ENCODE peak calls at places on chromosomes 3 and 15, in seven cellular contexts. K is K562, L is H1, M is HepG2, E is GM12878, T is GM12891, D is SK-N-SH. Y is an unnamed sample.

GRCh38 chr3:111712294-111713180 is 117.4 kb upstream of the ZBED2 start:
- DNase-seq in K (no peak), E (no peak), M (no peak), T (no peak), D (peak), L (no peak), Y (no peak)

GRCh38 chr15:51024735-51025453 is 69.8 kb downstream of the TNFAIP8L3 start:
- DNase-seq in K (no peak), E (no peak), M (no peak), D (no peak), L (no peak), T (no peak), Y (no peak)

GRCh38 chr3:25040739-25041138 is 387.3 kb upstream of the RARB start:
- DNase-seq in K (no peak), T (no peak), D (no peak), E (no peak), L (no peak), M (no peak), Y (no peak)

GRCh38 chr3:52494446-52494845 is 692 bp upstream of the STAB1 start:
- DNase-seq in E (no peak), K (no peak), T (no peak), L (no peak), D (no peak), M (no peak), Y (no peak)

GRCh38 chr15:56805466-56806146 is 72.3 kb upstream of the ZNF280D start:
- DNase-seq in E (no peak), M (no peak), T (no peak), K (no peak), D (no peak), L (no peak), Y (no peak)

GRCh38 chr15:41492597-41493204 is 973 bp upstream of the ITPKA start:
- DNase-seq in K (no peak), E (no peak), D (peak), M (no peak), T (no peak), L (no peak), Y (no peak)

GRCh38 chr15:35470441-35470840 is 75.5 kb downstream of the DPH6 start:
- DNase-seq in K (no peak), T (no peak), L (no peak), M (no peak), E (no peak), D (no peak), Y (no peak)

GRCh38 chr15:88690331-88690730 is 51.5 kb downstream of the ISG20 start:
- DNase-seq in L (no peak), E (no peak), K (no peak), M (no peak), T (no peak), D (no peak), Y (no peak)

GRCh38 chr3:155647196-155647595 is 97.7 kb downstream of the PLCH1 start:
- DNase-seq in T (no peak), E (no peak), K (no peak), L (no peak), D (no peak), M (no peak), Y (no peak)

GRCh38 chr3:146037697-146038096 is 123.3 kb downstream of the PLOD2 start:
- DNase-seq in T (no peak), D (no peak), E (no peak), M (no peak), L (no peak), K (no peak), Y (no peak)

GRCh38 chr3:111963424-111963823 is 15.4 kb upstream of the ABHD10 start:
- DNase-seq in L (no peak), E (no peak), K (no peak), D (no peak), T (no peak), M (no peak), Y (no peak)

GRCh38 chr15:89575656-89576416 is 567 bp downstream of the TICRR start:
- DNase-seq in M (no peak), L (no peak), T (peak), K (no peak), D (no peak), E (no peak), Y (no peak)

GRCh38 chr3:98812851-98813374 is 49.8 kb downstream of the ST3GAL6 start:
- DNase-seq in M (peak), T (peak), E (no peak), L (no peak), K (peak), D (peak), Y (no peak)

GRCh38 chr3:98821072-98821471 is 57.9 kb downstream of the ST3GAL6 start:
- DNase-seq in K (no peak), L (no peak), T (no peak), E (no peak), M (no peak), D (peak), Y (no peak)

GRCh38 chr3:98814799-98815450 is 51.8 kb downstream of the ST3GAL6 start:
- DNase-seq in D (no peak), K (no peak), T (no peak), E (no peak), M (no peak), L (no peak), Y (no peak)

GRCh38 chr3:98817546-98817945 is 54.4 kb downstream of the ST3GAL6 start:
- DNase-seq in T (peak), M (peak), E (no peak), D (peak), L (no peak), K (peak), Y (no peak)
- TF ChIP-seq TAF1 in T (no peak), M (no peak), E (no peak), D (no peak), L (no peak), K (no peak), Y (no peak)

DNA sequence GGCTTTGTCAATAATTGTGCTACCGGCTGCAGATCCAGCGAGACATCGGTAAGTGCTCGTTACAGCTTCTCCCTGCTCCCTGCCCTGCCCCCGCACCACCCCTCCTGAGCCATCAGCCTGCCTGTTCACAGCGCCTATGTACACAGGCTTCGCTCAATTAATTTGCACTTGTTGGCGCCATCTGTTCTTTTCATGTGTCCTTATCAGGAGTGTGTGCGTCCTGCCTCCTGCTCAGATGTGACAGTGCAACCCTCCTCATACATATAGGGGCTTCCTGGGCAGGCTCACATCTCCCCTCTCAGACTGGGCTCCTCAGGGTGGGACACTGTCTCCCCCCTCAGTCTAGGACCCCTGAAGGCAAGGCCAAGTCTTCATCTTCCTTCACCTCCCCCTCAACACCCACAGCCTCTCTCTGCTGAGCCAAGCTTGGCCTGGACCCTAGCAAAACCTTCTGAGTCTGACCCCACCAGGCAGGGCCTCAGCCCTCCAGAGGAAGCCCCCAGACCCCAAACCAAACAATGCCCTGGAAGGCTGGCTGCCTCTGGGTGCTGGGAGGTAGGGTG is 54.9 kb downstream of the CYP11A1 start:
- DNase-seq in D (peak), L (no peak), T (no peak), K (peak), M (no peak), E (no peak), Y (no peak)
- TF ChIP-seq POLR2AphosphoS5 in D (no peak), L (no peak), T (no peak), K (no peak), M (no peak), E (no peak), Y (no peak)

DNA sequence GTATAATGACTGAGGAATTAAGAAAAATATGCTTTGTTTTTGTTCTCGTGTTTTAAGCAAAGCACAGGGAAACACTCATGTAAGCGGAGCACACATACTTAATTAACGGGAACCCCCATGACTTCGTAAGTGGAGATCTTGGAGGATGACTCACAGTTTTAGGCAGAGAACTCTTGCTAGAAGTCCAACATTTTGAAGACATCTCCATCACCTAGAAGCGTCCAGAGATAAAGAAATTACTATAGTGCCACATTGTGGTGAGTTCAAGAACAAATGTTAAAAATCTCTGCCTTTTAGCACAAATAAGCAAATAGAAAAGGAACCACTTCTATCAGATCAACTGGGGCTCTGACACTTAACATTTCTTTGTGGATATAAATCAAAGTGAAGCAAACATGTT is 194.1 kb upstream of the ARHGEF26 start:
- DNase-seq in E (peak), M (no peak), L (no peak), K (no peak), T (no peak), D (no peak), Y (no peak)
- TF ChIP-seq TAF1 in E (no peak), M (no peak), L (no peak), K (no peak), T (no peak), D (no peak), Y (no peak)

GRCh38 chr3:73762855-73763254 is 138.1 kb upstream of the PDZRN3 start:
- DNase-seq in K (no peak), L (peak), E (no peak), M (no peak), D (no peak), T (no peak), Y (no peak)
- TF ChIP-seq POLR2AphosphoS5 in K (no peak), L (no peak), E (no peak), M (no peak), D (no peak), T (no peak), Y (no peak)

DNA sequence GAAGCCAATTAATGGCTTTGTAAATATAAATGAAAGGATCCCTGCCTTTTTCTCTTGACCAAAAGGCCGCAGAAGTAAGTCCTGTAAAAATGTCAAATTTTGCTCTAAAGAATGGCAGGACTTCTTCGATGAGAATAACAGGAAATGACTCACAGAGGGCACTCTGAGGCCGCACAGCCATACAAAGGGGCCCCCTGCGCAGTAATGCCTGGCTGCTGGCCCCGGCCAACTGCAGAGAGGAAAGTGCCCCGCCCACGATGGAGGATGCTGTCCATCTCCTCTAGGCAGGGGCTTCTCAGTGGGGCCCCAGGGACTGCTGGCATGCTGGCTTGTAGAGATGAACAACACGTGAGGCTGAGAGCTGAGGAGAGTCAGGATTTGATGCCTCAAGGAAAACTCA is 18.1 kb upstream of the SCN10A start:
- DNase-seq in L (peak), D (no peak), T (no peak), E (no peak), K (peak), M (peak), Y (no peak)
- TF ChIP-seq TAF1 in L (no peak), D (peak), T (no peak), E (no peak), K (no peak), M (no peak), Y (no peak)

GRCh38 chr3:79558943-79559342 is 208.9 kb downstream of the ROBO1 start:
- DNase-seq in T (no peak), D (no peak), K (no peak), L (no peak), M (no peak), E (no peak), Y (no peak)

GRCh38 chr3:79560698-79561097 is 207.1 kb downstream of the ROBO1 start:
- DNase-seq in D (no peak), E (no peak), K (no peak), L (no peak), T (no peak), M (no peak), Y (no peak)

GRCh38 chr3:79568938-79569337 is 198.9 kb downstream of the ROBO1 start:
- DNase-seq in D (no peak), K (no peak), T (no peak), M (no peak), E (no peak), L (no peak), Y (no peak)

GRCh38 chr3:79564192-79564591 is 203.6 kb downstream of the ROBO1 start:
- DNase-seq in L (no peak), D (no peak), E (no peak), M (no peak), K (no peak), T (no peak), Y (no peak)
- TF ChIP-seq POLR2AphosphoS5 in L (no peak), D (no peak), E (no peak), M (no peak), K (no peak), T (no peak), Y (no peak)

GRCh38 chr3:37029111-37029510 is 35.8 kb downstream of the MLH1 start:
- DNase-seq in D (no peak), E (no peak), L (no peak), K (no peak), T (no peak), M (no peak), Y (no peak)
- TF ChIP-seq TAF1 in D (no peak), E (no peak), L (no peak), K (no peak), T (no peak), M (no peak), Y (no peak)

DNA sequence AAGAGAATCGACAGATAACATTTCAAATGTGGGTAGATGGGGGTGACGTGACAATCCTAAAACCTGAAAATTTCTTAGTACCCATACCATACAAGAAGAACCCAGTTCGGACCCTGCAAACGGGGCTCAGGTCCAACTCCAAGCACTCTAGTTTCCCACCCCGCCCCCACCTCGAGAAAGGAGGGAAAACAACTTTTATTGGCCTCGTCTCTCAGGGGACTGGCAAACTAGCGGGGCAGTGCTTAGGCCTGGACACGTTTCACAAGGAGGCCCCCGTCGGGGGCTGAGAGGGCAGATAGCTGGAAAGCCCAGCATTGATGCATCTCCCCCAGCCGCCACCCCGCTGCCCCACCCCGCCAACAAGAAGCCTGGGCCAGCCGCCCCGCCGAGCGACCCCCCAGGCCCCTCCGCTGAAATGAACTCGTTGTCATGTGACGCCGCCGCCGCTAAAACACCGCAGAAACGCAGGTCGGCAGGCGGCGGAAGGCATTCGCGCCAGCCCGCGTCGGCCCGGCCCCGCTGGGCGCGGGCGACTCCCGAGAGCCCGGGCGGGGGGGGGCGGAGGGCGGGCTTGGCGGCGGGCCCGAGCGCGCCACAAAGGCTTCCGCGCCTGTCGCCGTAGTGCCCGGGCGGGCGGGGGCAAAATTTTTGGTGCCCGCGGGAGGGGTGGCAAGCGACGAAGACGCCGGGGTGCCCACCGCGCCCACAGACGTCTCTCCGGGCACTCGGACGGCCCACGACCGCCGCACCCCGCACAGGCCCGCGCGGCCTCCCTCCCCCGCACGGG is 726 bp downstream of the STAG1 start:
- DNase-seq in E (no peak), D (peak), L (no peak), T (no peak), M (peak), K (peak), Y (peak)
- TF ChIP-seq POLR2AphosphoS5 in E (no peak), D (no peak), L (peak), T (peak), M (peak), K (peak), Y (no peak)

GRCh38 chr3:138043266-138044029 is 33.5 kb downstream of the CLDN18 start:
- DNase-seq in T (no peak), D (no peak), E (no peak), K (no peak), M (no peak), L (no peak), Y (no peak)

GRCh38 chr3:138042043-138042442 is 32.1 kb downstream of the CLDN18 start:
- DNase-seq in D (no peak), M (no peak), T (no peak), E (no peak), L (no peak), K (no peak), Y (no peak)

GRCh38 chr3:138034918-138035317 is 25.0 kb downstream of the CLDN18 start:
- DNase-seq in E (no peak), T (no peak), M (no peak), D (no peak), K (no peak), L (no peak), Y (no peak)

GRCh38 chr3:138036572-138036971 is 26.6 kb downstream of the CLDN18 start:
- DNase-seq in L (no peak), E (peak), D (no peak), M (no peak), T (no peak), K (no peak), Y (no peak)

DNA sequence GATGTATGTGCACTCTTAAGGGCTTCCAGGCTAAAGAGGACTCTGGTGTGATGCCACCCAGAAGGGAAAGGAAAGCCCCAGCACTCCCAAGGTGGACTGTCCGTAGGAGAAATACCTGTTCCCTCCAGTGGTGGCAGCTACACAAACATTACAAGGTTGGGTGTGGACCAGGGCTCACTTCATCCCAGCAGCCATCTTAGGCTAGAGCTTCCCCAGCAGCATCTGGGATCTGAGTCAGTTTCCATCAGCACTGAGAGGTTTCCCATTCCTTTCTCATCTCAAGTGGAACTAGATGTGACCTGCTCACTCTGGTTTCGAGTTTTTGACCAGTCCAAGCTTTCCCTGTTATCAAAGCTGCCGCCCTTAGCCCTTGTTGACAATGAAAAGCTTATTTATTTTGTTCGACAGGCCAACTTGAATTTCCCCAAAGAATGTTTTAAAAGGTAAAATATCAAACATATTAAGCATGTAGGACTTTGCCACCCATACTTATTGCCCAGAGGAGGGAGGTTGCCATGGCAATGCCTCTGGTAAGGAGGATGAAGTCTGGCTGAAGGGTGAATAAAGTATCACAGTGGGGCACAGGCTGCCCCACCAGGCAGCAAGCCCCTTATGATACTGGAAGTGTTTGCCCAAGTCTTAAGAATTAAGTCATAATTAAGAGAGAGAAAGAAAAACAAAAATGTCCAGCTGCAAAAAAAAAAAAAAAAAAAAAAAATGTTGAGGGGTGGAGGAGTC is 28.9 kb downstream of the CLDN18 start:
- DNase-seq in T (no peak), K (no peak), M (no peak), L (no peak), D (no peak), E (no peak), Y (no peak)
- TF ChIP-seq TAF1 in T (no peak), K (no peak), M (no peak), L (no peak), D (no peak), E (no peak), Y (no peak)